ENCODE peak calls at places on chromosome 11, in eight cellular contexts. J, Z, U, G, E, M, A and B are unnamed samples.

GRCh38 chr11:128764617-128765095 is 70.8 kb downstream of the FLI1 start:
- DNase-seq in J (no peak), Z (no peak), U (no peak), G (no peak), E (no peak), M (no peak), A (peak), B (no peak)

GRCh38 chr11:3613998-3614741 is 27.6 kb downstream of the ART5 start:
- DNase-seq in J (no peak), Z (no peak), U (no peak), G (no peak), E (no peak), M (no peak), A (no peak), B (no peak)

GRCh38 chr11:72525466-72525865 is 91.1 kb upstream of the CLPB start:
- DNase-seq in J (no peak), Z (no peak), U (no peak), G (no peak), E (no peak), M (no peak), A (no peak), B (no peak)

GRCh38 chr11:102436546-102436945 is 16.0 kb downstream of the TMEM123 start:
- DNase-seq in J (peak), Z (no peak), U (peak), G (no peak), E (no peak), M (no peak), A (no peak), B (peak)

GRCh38 chr11:118980191-118980881 is 8.8 kb downstream of the FOXR1 start:
- DNase-seq in J (no peak), Z (no peak), U (no peak), G (no peak), E (no peak), M (no peak), A (no peak), B (no peak)

GRCh38 chr11:77198440-77198849 is 70.4 kb downstream of the MYO7A start:
- DNase-seq in J (peak), Z (no peak), U (no peak), G (peak), E (no peak), M (peak), A (no peak), B (no peak)

GRCh38 chr11:11978792-11979486 is 29.5 kb downstream of the DKK3 start:
- DNase-seq in J (peak), Z (peak), U (peak), G (no peak), E (no peak), M (no peak), A (peak), B (no peak)

GRCh38 chr11:128052912-128053641 is 534.3 kb downstream of the ETS1 start:
- DNase-seq in J (peak), Z (no peak), U (peak), G (no peak), E (no peak), M (peak), A (no peak), B (peak)

GRCh38 chr11:21258414-21258813 is 589.0 kb downstream of the NELL1 start:
- DNase-seq in J (no peak), Z (no peak), U (no peak), G (no peak), E (no peak), M (no peak), A (no peak), B (no peak)

GRCh38 chr11:119590651-119591308 is 138.2 kb downstream of the NECTIN1 start:
- DNase-seq in J (no peak), Z (no peak), U (no peak), G (peak), E (no peak), M (no peak), A (no peak), B (no peak)

GRCh38 chr11:15471709-15472404 is 357.1 kb downstream of the INSC start:
- DNase-seq in J (no peak), Z (no peak), U (no peak), G (no peak), E (no peak), M (no peak), A (no peak), B (no peak)

GRCh38 chr11:1072116-1072820 is 2.4 kb upstream of the MUC2 start:
- DNase-seq in J (peak), Z (no peak), U (peak), G (peak), E (no peak), M (peak), A (no peak), B (no peak)

GRCh38 chr11:128467610-128468041 is 119.7 kb downstream of the ETS1 start:
- DNase-seq in J (peak), Z (peak), U (peak), G (peak), E (peak), M (peak), A (no peak), B (peak)

GRCh38 chr11:70733327-70734325 is 335.3 kb downstream of the CTTN start:
- DNase-seq in J (no peak), Z (no peak), U (no peak), G (no peak), E (no peak), M (no peak), A (no peak), B (no peak)

GRCh38 chr11:20452585-20452984 is 65.1 kb downstream of the PRMT3 start:
- DNase-seq in J (no peak), Z (no peak), U (no peak), G (no peak), E (no peak), M (no peak), A (no peak), B (no peak)

GRCh38 chr11:68946416-68947090 is 34.2 kb downstream of the MRGPRD start:
- DNase-seq in J (peak), Z (no peak), U (peak), G (no peak), E (peak), M (peak), A (no peak), B (peak)

GRCh38 chr11:17839973-17840611 is 105.5 kb downstream of the KCNC1 start:
- DNase-seq in J (no peak), Z (no peak), U (peak), G (peak), E (no peak), M (no peak), A (no peak), B (no peak)

GRCh38 chr11:19711911-19712280 is 741 bp upstream of the NAV2 start:
- DNase-seq in J (no peak), Z (no peak), U (no peak), G (no peak), E (no peak), M (no peak), A (peak), B (no peak)

GRCh38 chr11:79159657-79160450 is 281.0 kb downstream of the TENM4 start:
- DNase-seq in J (no peak), Z (no peak), U (no peak), G (no peak), E (no peak), M (no peak), A (no peak), B (no peak)
- TF ChIP-seq CTCF in J (peak), Z (no peak), U (peak), G (no peak), E (peak), M (peak), A (no peak), B (peak)

DNA sequence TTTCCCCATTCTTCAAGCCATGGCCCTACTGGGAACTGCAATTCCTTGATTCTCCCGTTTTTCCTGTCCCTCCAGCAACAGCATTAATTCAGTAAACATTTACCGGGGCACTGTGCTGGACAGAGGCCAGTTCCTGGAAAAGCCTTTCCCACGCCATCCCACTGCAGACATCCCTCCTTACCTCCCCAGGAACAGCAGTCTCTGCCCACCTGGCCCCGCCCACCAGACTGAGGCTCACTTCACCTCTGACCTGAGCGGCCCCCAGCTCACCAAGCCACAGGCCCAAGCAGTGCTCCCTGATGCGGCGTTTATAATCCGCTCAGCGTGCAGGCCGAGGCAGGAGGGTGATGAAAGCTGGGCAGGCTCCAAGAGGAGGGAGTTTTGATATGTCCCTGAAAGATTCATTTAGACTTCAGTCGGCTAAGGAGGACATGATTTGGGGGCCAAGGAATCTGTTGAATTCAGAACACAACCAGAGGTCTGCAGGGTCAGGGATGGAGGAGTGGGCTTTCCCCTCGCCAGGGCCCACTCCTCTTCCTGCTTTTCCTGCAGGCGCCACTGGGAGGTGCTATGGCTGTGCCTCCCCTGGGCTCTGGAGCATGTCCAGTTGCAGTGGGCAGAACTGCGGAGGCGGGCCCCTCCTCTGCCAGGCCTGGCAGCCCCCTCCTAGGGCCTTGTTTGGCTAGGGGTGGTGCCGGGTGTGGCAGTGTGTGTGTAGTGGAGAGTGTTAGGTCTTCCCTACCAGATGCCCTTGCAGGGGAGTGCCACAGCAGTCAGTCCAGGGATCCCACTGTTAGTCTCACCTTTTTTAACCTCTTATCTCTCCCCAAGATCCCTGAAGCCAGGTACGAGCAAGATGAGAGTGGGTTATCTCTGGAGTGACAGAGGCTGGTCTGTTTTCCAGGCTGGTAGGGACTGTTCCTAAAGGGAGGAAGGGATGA is 1.4 kb upstream of the TAGLN start:
- DNase-seq in J (no peak), Z (no peak), U (peak), G (peak), E (no peak), M (no peak), A (peak), B (no peak)
- TF ChIP-seq CTCF in J (peak), Z (peak), U (peak), G (no peak), E (peak), M (peak), A (peak), B (peak)

DNA sequence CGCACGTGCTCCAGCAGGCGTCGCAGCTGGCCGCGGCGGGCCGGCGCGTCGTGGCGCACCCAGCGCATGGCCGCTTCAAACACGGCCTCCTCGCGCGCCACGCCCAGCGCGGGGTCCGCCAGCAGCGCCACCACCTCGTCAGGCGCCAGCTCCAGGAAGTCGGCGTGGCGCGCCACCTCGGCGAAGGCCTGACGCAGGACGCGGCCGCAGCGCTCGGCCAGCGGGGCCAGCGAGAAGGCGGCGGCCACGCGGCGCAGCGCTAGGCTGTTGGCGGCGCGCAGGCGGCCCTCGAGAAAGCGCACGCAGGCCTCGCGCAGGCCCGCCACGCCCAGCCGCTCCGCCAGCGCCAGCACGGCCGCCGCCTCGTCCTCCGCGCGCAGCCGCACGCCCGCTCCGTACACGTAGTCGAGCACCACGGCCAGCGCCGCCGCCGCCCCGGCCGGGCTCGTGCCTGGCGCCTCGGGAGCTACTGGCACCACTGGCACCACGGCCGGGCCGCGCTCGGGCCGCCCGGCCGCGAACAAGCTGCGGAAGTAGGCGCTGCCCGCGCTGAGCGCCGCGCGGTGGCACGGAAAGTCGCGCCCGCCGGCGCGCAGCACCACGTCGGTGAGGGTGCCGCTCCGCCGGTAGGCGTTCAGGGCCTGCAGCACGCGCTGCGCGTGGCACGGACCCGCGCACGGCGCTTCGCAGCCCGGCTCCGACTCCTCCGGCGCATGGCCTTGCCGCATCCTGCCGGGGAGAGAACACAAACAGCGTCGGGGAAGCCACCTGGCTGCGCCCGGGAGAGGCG is 2.9 kb downstream of the KLHL35 start:
- DNase-seq in J (peak), Z (peak), U (peak), G (peak), E (no peak), M (no peak), A (peak), B (no peak)
- TF ChIP-seq CTCF in J (no peak), Z (no peak), U (peak), G (no peak), E (no peak), M (no peak), A (no peak), B (no peak)

GRCh38 chr11:35764414-35764813 is 101.8 kb downstream of the TRIM44 start:
- DNase-seq in J (no peak), Z (no peak), U (no peak), G (no peak), E (no peak), M (no peak), A (no peak), B (no peak)
- TF ChIP-seq CTCF in J (no peak), Z (no peak), U (no peak), G (no peak), E (no peak), M (no peak), A (no peak), B (no peak)